ENCODE peak calls at places on chromosomes 6 and 20, in seven cellular contexts. One of them, this sample, is unnamed.

GRCh38 chr6:144939926-144940325 is 654.8 kb downstream of the UTRN start:
- DNase-seq in mesendoderm: no peak
- DNase-seq in fibroblast of lung: peak; percentile 55
- DNase-seq in A549: no peak
- DNase-seq in Karpas-422: no peak
- DNase-seq in HCT116: no peak
- DNase-seq in H9: no peak
- DNase-seq in this sample: no peak

GRCh38 chr6:3620937-3621336 is 130.6 kb downstream of the PXDC1 start:
- DNase-seq in mesendoderm: no peak
- DNase-seq in fibroblast of lung: no peak
- DNase-seq in A549: no peak
- DNase-seq in Karpas-422: no peak
- DNase-seq in HCT116: no peak
- DNase-seq in H9: no peak
- DNase-seq in this sample: no peak

GRCh38 chr6:80607814-80608391 is 501.4 kb downstream of the BCKDHB start:
- DNase-seq in mesendoderm: peak; percentile 90
- DNase-seq in fibroblast of lung: peak; percentile 95
- DNase-seq in A549: no peak
- DNase-seq in Karpas-422: no peak
- DNase-seq in HCT116: no peak
- DNase-seq in H9: no peak
- DNase-seq in this sample: peak; percentile 58

GRCh38 chr6:157164972-157165371 is 158.3 kb downstream of the TMEM242 start:
- DNase-seq in mesendoderm: no peak
- DNase-seq in fibroblast of lung: no peak
- DNase-seq in A549: no peak
- DNase-seq in Karpas-422: no peak
- DNase-seq in HCT116: no peak
- DNase-seq in H9: no peak
- DNase-seq in this sample: no peak

GRCh38 chr6:97187951-97188350 is 95.1 kb downstream of the MMS22L start:
- DNase-seq in mesendoderm: no peak
- DNase-seq in fibroblast of lung: peak; percentile 50
- DNase-seq in A549: no peak
- DNase-seq in Karpas-422: no peak
- DNase-seq in HCT116: no peak
- DNase-seq in H9: no peak
- DNase-seq in this sample: no peak

GRCh38 chr6:68760941-68761676 is 126.0 kb downstream of the ADGRB3 start:
- DNase-seq in mesendoderm: no peak
- DNase-seq in fibroblast of lung: no peak
- DNase-seq in A549: no peak
- DNase-seq in Karpas-422: no peak
- DNase-seq in HCT116: no peak
- DNase-seq in H9: no peak
- DNase-seq in this sample: no peak

GRCh38 chr6:44256291-44257006 is 879 bp downstream of the SLC35B2 start:
- DNase-seq in mesendoderm: peak; percentile 68
- DNase-seq in fibroblast of lung: no peak
- DNase-seq in A549: peak; percentile 19
- DNase-seq in Karpas-422: peak; percentile 68
- DNase-seq in HCT116: no peak
- DNase-seq in H9: peak; percentile 62
- DNase-seq in this sample: peak; percentile 89

GRCh38 chr6:152552616-152553209 is 84.4 kb downstream of the SYNE1 start:
- DNase-seq in mesendoderm: peak; percentile 88
- DNase-seq in fibroblast of lung: peak; percentile 55
- DNase-seq in A549: peak; percentile 31
- DNase-seq in Karpas-422: peak; percentile 85
- DNase-seq in HCT116: peak; percentile 70
- DNase-seq in H9: peak; percentile 74
- DNase-seq in this sample: no peak

GRCh38 chr20:14963262-14963663 is 625.9 kb upstream of the FLRT3 start:
- DNase-seq in mesendoderm: peak; percentile 54
- DNase-seq in fibroblast of lung: peak; percentile 50
- DNase-seq in A549: peak; percentile 80
- DNase-seq in Karpas-422: no peak
- DNase-seq in HCT116: peak; percentile 26
- DNase-seq in H9: no peak
- DNase-seq in this sample: no peak

GRCh38 chr6:114342826-114343781 is at the start of gene HS3ST5:
- DNase-seq in mesendoderm: peak; percentile 92
- DNase-seq in fibroblast of lung: peak; percentile 32
- DNase-seq in A549: peak; percentile 17
- DNase-seq in Karpas-422: no peak
- DNase-seq in HCT116: peak; percentile 6
- DNase-seq in H9: peak; percentile 88
- DNase-seq in this sample: peak; percentile 82

GRCh38 chr20:53748176-53748575 is 154.5 kb upstream of the ZNF217 start:
- DNase-seq in mesendoderm: no peak
- DNase-seq in fibroblast of lung: no peak
- DNase-seq in A549: no peak
- DNase-seq in Karpas-422: no peak
- DNase-seq in HCT116: no peak
- DNase-seq in H9: no peak
- DNase-seq in this sample: no peak

GRCh38 chr6:52415917-52416628 is 4.1 kb upstream of the EFHC1 start:
- DNase-seq in mesendoderm: no peak
- DNase-seq in fibroblast of lung: peak; percentile 41
- DNase-seq in A549: no peak
- DNase-seq in Karpas-422: no peak
- DNase-seq in HCT116: no peak
- DNase-seq in H9: no peak
- DNase-seq in this sample: no peak

GRCh38 chr6:153150767-153151440 is 19.8 kb upstream of the RGS17 start:
- DNase-seq in mesendoderm: no peak
- DNase-seq in fibroblast of lung: no peak
- DNase-seq in A549: no peak
- DNase-seq in Karpas-422: no peak
- DNase-seq in HCT116: no peak
- DNase-seq in H9: no peak
- DNase-seq in this sample: no peak

GRCh38 chr6:4250645-4251044 is 115.3 kb upstream of the ECI2 start:
- DNase-seq in mesendoderm: no peak
- DNase-seq in fibroblast of lung: no peak
- DNase-seq in A549: no peak
- DNase-seq in Karpas-422: no peak
- DNase-seq in HCT116: no peak
- DNase-seq in H9: no peak
- DNase-seq in this sample: no peak

GRCh38 chr6:43334466-43335095 is 26.0 kb upstream of the CRIP3 start:
- DNase-seq in mesendoderm: peak; percentile 85
- DNase-seq in fibroblast of lung: peak; percentile 62
- DNase-seq in A549: peak; percentile 25
- DNase-seq in Karpas-422: peak; percentile 69
- DNase-seq in HCT116: peak; percentile 68
- DNase-seq in H9: peak; percentile 36
- DNase-seq in this sample: no peak

GRCh38 chr6:90610671-90611542 is 24.0 kb upstream of the MAP3K7 start:
- DNase-seq in mesendoderm: peak; percentile 82
- DNase-seq in fibroblast of lung: peak; percentile 39
- DNase-seq in A549: no peak
- DNase-seq in Karpas-422: peak; percentile 66
- DNase-seq in HCT116: no peak
- DNase-seq in H9: peak; percentile 75
- DNase-seq in this sample: peak; percentile 81

GRCh38 chr6:160042788-160043301 is 74.0 kb downstream of the IGF2R start:
- DNase-seq in mesendoderm: no peak
- DNase-seq in fibroblast of lung: peak; percentile 75
- DNase-seq in A549: no peak
- DNase-seq in Karpas-422: no peak
- DNase-seq in HCT116: no peak
- DNase-seq in H9: no peak
- DNase-seq in this sample: peak; percentile 87

GRCh38 chr20:44832724-44833123 is 22.4 kb upstream of the RIMS4 start:
- DNase-seq in mesendoderm: peak; percentile 50
- DNase-seq in fibroblast of lung: no peak
- DNase-seq in A549: no peak
- DNase-seq in Karpas-422: peak; percentile 75
- DNase-seq in HCT116: peak; percentile 23
- DNase-seq in H9: peak; percentile 39
- DNase-seq in this sample: peak; percentile 68

GRCh38 chr6:31158863-31159855 is 770 bp downstream of the TCF19 start:
- DNase-seq in mesendoderm: peak; percentile 72
- DNase-seq in fibroblast of lung: peak; percentile 25
- DNase-seq in A549: peak; percentile 15
- DNase-seq in Karpas-422: peak; percentile 62
- DNase-seq in HCT116: no peak
- DNase-seq in H9: peak; percentile 78
- DNase-seq in this sample: peak; percentile 90

GRCh38 chr20:16175322-16175721 is 397.9 kb downstream of the KIF16B start:
- DNase-seq in mesendoderm: no peak
- DNase-seq in fibroblast of lung: no peak
- DNase-seq in A549: no peak
- DNase-seq in Karpas-422: no peak
- DNase-seq in HCT116: no peak
- DNase-seq in H9: no peak
- DNase-seq in this sample: no peak

GRCh38 chr6:119978274-119978889 is 628.8 kb upstream of the MAN1A1 start:
- DNase-seq in mesendoderm: peak; percentile 23
- DNase-seq in fibroblast of lung: peak; percentile 22
- DNase-seq in A549: no peak
- DNase-seq in Karpas-422: no peak
- DNase-seq in HCT116: no peak
- DNase-seq in H9: no peak
- DNase-seq in this sample: no peak

GRCh38 chr6:108635505-108636226 is 74.9 kb downstream of the FOXO3 start:
- DNase-seq in mesendoderm: no peak
- DNase-seq in fibroblast of lung: peak; percentile 18
- DNase-seq in A549: no peak
- DNase-seq in Karpas-422: no peak
- DNase-seq in HCT116: no peak
- DNase-seq in H9: no peak
- DNase-seq in this sample: no peak

GRCh38 chr6:108627692-108628565 is 67.2 kb downstream of the FOXO3 start:
- DNase-seq in mesendoderm: no peak
- DNase-seq in fibroblast of lung: peak; percentile 84
- DNase-seq in A549: no peak
- DNase-seq in Karpas-422: no peak
- DNase-seq in HCT116: no peak
- DNase-seq in H9: no peak
- DNase-seq in this sample: peak; percentile 38

GRCh38 chr6:108633436-108633835 is 72.7 kb downstream of the FOXO3 start:
- DNase-seq in mesendoderm: no peak
- DNase-seq in fibroblast of lung: no peak
- DNase-seq in A549: no peak
- DNase-seq in Karpas-422: no peak
- DNase-seq in HCT116: no peak
- DNase-seq in H9: no peak
- DNase-seq in this sample: no peak

GRCh38 chr6:108630050-108630714 is 69.5 kb downstream of the FOXO3 start:
- DNase-seq in mesendoderm: peak; percentile 31
- DNase-seq in fibroblast of lung: peak; percentile 33
- DNase-seq in A549: no peak
- DNase-seq in Karpas-422: no peak
- DNase-seq in HCT116: no peak
- DNase-seq in H9: no peak
- DNase-seq in this sample: no peak

GRCh38 chr6:108632441-108632840 is 71.7 kb downstream of the FOXO3 start:
- DNase-seq in mesendoderm: no peak
- DNase-seq in fibroblast of lung: no peak
- DNase-seq in A549: no peak
- DNase-seq in Karpas-422: no peak
- DNase-seq in HCT116: no peak
- DNase-seq in H9: no peak
- DNase-seq in this sample: no peak
- H3K4me1 ChIP-seq in mesendoderm: peaks cover 5% of the 10 kb centered on the region
- H3K4me1 ChIP-seq in fibroblast of lung: peaks cover 8% of the 10 kb centered on the region
- H3K4me1 ChIP-seq in A549: no peaks in the 10 kb centered on the region
- H3K4me1 ChIP-seq in Karpas-422: peaks cover 2% of the 10 kb centered on the region
- H3K4me1 ChIP-seq in HCT116: no peaks in the 10 kb centered on the region
- H3K4me1 ChIP-seq in H9: peaks cover 10% of the 10 kb centered on the region
- H3K4me1 ChIP-seq in this sample: peaks cover 6% of the 10 kb centered on the region

GRCh38 chr6:25312703-25313102 is 33.5 kb downstream of the CARMIL1 start:
- DNase-seq in mesendoderm: peak; percentile 48
- DNase-seq in fibroblast of lung: peak; percentile 70
- DNase-seq in A549: no peak
- DNase-seq in Karpas-422: no peak
- DNase-seq in HCT116: peak; percentile 13
- DNase-seq in H9: no peak
- DNase-seq in this sample: peak; percentile 46

GRCh38 chr6:25309886-25310285 is 30.7 kb downstream of the CARMIL1 start:
- DNase-seq in mesendoderm: no peak
- DNase-seq in fibroblast of lung: no peak
- DNase-seq in A549: no peak
- DNase-seq in Karpas-422: no peak
- DNase-seq in HCT116: no peak
- DNase-seq in H9: no peak
- DNase-seq in this sample: no peak

GRCh38 chr6:25314776-25315175 is 35.6 kb downstream of the CARMIL1 start:
- DNase-seq in mesendoderm: no peak
- DNase-seq in fibroblast of lung: no peak
- DNase-seq in A549: no peak
- DNase-seq in Karpas-422: no peak
- DNase-seq in HCT116: no peak
- DNase-seq in H9: no peak
- DNase-seq in this sample: no peak

GRCh38 chr6:25311251-25311910 is 32.2 kb downstream of the CARMIL1 start:
- DNase-seq in mesendoderm: peak; percentile 63
- DNase-seq in fibroblast of lung: peak; percentile 76
- DNase-seq in A549: peak; percentile 10
- DNase-seq in Karpas-422: no peak
- DNase-seq in HCT116: peak; percentile 60
- DNase-seq in H9: no peak
- DNase-seq in this sample: peak; percentile 81

GRCh38 chr6:25312034-25312620 is 33.0 kb downstream of the CARMIL1 start:
- DNase-seq in mesendoderm: no peak
- DNase-seq in fibroblast of lung: peak; percentile 57
- DNase-seq in A549: no peak
- DNase-seq in Karpas-422: no peak
- DNase-seq in HCT116: no peak
- DNase-seq in H9: no peak
- DNase-seq in this sample: no peak
- H3K4me2 ChIP-seq in mesendoderm: no peak overlapping the region
- H3K4me2 ChIP-seq in fibroblast of lung: peak overlapping the region; percentile 41
- H3K4me2 ChIP-seq in A549: peak overlapping the region; percentile 92
- H3K4me2 ChIP-seq in Karpas-422: no peak overlapping the region
- H3K4me2 ChIP-seq in HCT116: peak overlapping the region; percentile 53
- H3K4me2 ChIP-seq in H9: no peak overlapping the region
- H3K4me2 ChIP-seq in this sample: peak overlapping the region; percentile 75

GRCh38 chr20:3603108-3603507 is 60.1 kb downstream of the GFRA4 start:
- DNase-seq in mesendoderm: no peak
- DNase-seq in fibroblast of lung: no peak
- DNase-seq in A549: no peak
- DNase-seq in Karpas-422: no peak
- DNase-seq in HCT116: no peak
- DNase-seq in H9: no peak
- DNase-seq in this sample: no peak
- H3K4me1 ChIP-seq in mesendoderm: no peaks in the 10 kb centered on the region
- H3K4me1 ChIP-seq in fibroblast of lung: no peaks in the 10 kb centered on the region
- H3K4me1 ChIP-seq in A549: no peaks in the 10 kb centered on the region
- H3K4me1 ChIP-seq in Karpas-422: peaks cover 4% of the 10 kb centered on the region
- H3K4me1 ChIP-seq in HCT116: no peaks in the 10 kb centered on the region
- H3K4me1 ChIP-seq in H9: no peaks in the 10 kb centered on the region
- H3K4me1 ChIP-seq in this sample: no peaks in the 10 kb centered on the region

DNA sequence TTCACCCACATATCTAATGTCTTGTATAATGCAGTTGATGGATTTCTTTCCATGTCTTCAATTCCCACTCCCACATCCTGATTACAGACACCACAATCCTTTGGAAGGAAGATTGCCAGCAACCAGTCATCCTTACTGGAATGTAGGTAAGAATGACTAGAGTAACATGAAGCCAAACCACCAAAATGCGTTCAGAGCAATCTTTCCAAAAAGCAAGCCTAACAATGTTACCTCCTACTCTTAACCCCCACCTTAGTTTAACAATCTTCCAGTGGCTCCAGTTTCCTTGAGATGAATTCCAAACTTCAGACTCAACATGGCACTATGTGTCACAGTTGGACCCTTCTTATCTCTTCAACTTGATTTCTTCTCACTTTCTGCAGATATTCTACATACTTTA is 685.6 kb downstream of the DOK5 start:
- DNase-seq in mesendoderm: no peak
- DNase-seq in fibroblast of lung: peak; percentile 99
- DNase-seq in A549: no peak
- DNase-seq in Karpas-422: no peak
- DNase-seq in HCT116: no peak
- DNase-seq in H9: no peak
- DNase-seq in this sample: peak; percentile 21
- H3K4me2 ChIP-seq in mesendoderm: no peak overlapping the region
- H3K4me2 ChIP-seq in fibroblast of lung: no peak overlapping the region
- H3K4me2 ChIP-seq in A549: no peak overlapping the region
- H3K4me2 ChIP-seq in Karpas-422: no peak overlapping the region
- H3K4me2 ChIP-seq in HCT116: no peak overlapping the region
- H3K4me2 ChIP-seq in H9: no peak overlapping the region
- H3K4me2 ChIP-seq in this sample: peak overlapping the region; percentile 32